ENCODE peak calls at places on chromosomes 3 and 15, in eight cellular contexts. V is kidney tubule cell; J is GM13977; S is CD8-positive, alpha-beta T cell; H is stimulated activated CD8-positive, alpha-beta memory T cell treated with anti-CD3 and anti-CD28 coated beads, Interleukin-15, amount 100 ng/mL, for 24 hours; Z is lung microvascular endothelial cell; G is EL; M is NCI-H187 treated with DMSO at 0.1 percent for 48 hours. R is an unnamed sample.

GRCh38 chr15:63232400-63232799 is 43.0 kb downstream of the RAB8B start:
- DNase-seq in V (no peak), J (no peak), M (no peak), S (no peak), G (peak; percentile 42), Z (peak; percentile 55), H (no peak), R (no peak)

GRCh38 chr15:80915462-80915861 is 74.2 kb downstream of the MESD start:
- DNase-seq in H (no peak), S (no peak), Z (no peak), G (no peak), V (no peak), J (no peak), M (no peak), R (no peak)

GRCh38 chr3:97916576-97916975 is 55.7 kb downstream of the RIOX2 start:
- DNase-seq in H (no peak), M (no peak), Z (no peak), S (no peak), J (no peak), V (no peak), G (no peak), R (no peak)

GRCh38 chr3:153287017-153287416 is 125.0 kb downstream of the RAP2B start:
- DNase-seq in G (no peak), J (no peak), S (no peak), H (no peak), Z (no peak), M (no peak), V (no peak), R (no peak)

GRCh38 chr3:86895202-86895601 is 95.7 kb downstream of the VGLL3 start:
- DNase-seq in H (no peak), Z (no peak), S (no peak), M (no peak), G (peak; percentile 34), J (no peak), V (no peak), R (no peak)

GRCh38 chr3:184796551-184796950 is 15.4 kb upstream of the VPS8 start:
- DNase-seq in J (no peak), G (no peak), Z (no peak), V (no peak), M (no peak), S (no peak), H (no peak), R (no peak)

GRCh38 chr3:46089237-46090011 is 62.1 kb upstream of the XCR1 start:
- DNase-seq in V (peak; percentile 97), Z (no peak), J (peak; percentile 45), S (no peak), G (peak; percentile 97), M (no peak), H (no peak), R (peak; percentile 71)

GRCh38 chr15:82530606-82531379 is 9.5 kb downstream of the RPS17 start:
- DNase-seq in M (no peak), J (peak; percentile 71), G (peak; percentile 71), V (peak; percentile 84), S (peak; percentile 62), Z (peak; percentile 84), H (no peak), R (peak; percentile 81)

GRCh38 chr15:38253448-38253847 is 812 bp downstream of the SPRED1 start:
- DNase-seq in S (no peak), V (peak; percentile 76), J (no peak), G (peak; percentile 80), M (no peak), Z (peak; percentile 11), H (no peak), R (peak; percentile 35)

GRCh38 chr15:70195808-70196304 is 98.1 kb upstream of the TLE3 start:
- DNase-seq in G (peak; percentile 83), Z (peak; percentile 33), M (no peak), H (no peak), J (no peak), S (no peak), V (peak; percentile 61), R (peak; percentile 97)

GRCh38 chr3:58188173-58188564 is 22.6 kb downstream of the DNASE1L3 start:
- DNase-seq in M (no peak), J (no peak), G (peak; percentile 84), V (peak; percentile 50), Z (no peak), H (no peak), S (no peak), R (no peak)

GRCh38 chr3:46867550-46867898 is 4.3 kb upstream of the MYL3 start:
- DNase-seq in V (no peak), H (no peak), M (no peak), J (no peak), Z (peak; percentile 61), S (no peak), G (no peak), R (peak; percentile 89)

R was measured in GM03348.